ENCODE peak calls at places on chromosomes 7 and 10, in ten cellular contexts. One of them, this sample, is unnamed.

GRCh38 chr10:48940372-48940771 is 732 bp upstream of the LRRC18 start:
- DNase-seq in mucosa of descending colon: no peak
- DNase-seq in fibroblast of lung: no peak
- DNase-seq in type B pancreatic cell: peak; percentile 42
- DNase-seq in neural progenitor cell: no peak
- DNase-seq in right lobe of liver: no peak
- DNase-seq in nephron progenitor cell: no peak
- DNase-seq in foreskin fibroblast: no peak
- DNase-seq in RWPE2: no peak
- DNase-seq in lower leg skin: no peak
- DNase-seq in this sample: no peak

GRCh38 chr10:132571565-132572544 is 34.3 kb downstream of the INPP5A start:
- DNase-seq in lower leg skin: no peak
- DNase-seq in nephron progenitor cell: peak; percentile 43
- DNase-seq in type B pancreatic cell: no peak
- DNase-seq in RWPE2: peak; percentile 90
- DNase-seq in mucosa of descending colon: peak; percentile 82
- DNase-seq in foreskin fibroblast: peak; percentile 47
- DNase-seq in right lobe of liver: peak; percentile 54
- DNase-seq in neural progenitor cell: peak; percentile 49
- DNase-seq in fibroblast of lung: peak; percentile 90
- DNase-seq in this sample: peak; percentile 73

GRCh38 chr10:23294638-23295247 is 49.9 kb downstream of the C10orf67 start:
- DNase-seq in right lobe of liver: no peak
- DNase-seq in neural progenitor cell: peak; percentile 12
- DNase-seq in lower leg skin: no peak
- DNase-seq in nephron progenitor cell: no peak
- DNase-seq in fibroblast of lung: no peak
- DNase-seq in RWPE2: no peak
- DNase-seq in foreskin fibroblast: no peak
- DNase-seq in type B pancreatic cell: no peak
- DNase-seq in mucosa of descending colon: no peak
- DNase-seq in this sample: no peak

GRCh38 chr10:8279598-8279997 is 225.1 kb downstream of the GATA3 start:
- DNase-seq in type B pancreatic cell: no peak
- DNase-seq in nephron progenitor cell: no peak
- DNase-seq in mucosa of descending colon: no peak
- DNase-seq in foreskin fibroblast: no peak
- DNase-seq in fibroblast of lung: peak; percentile 89
- DNase-seq in right lobe of liver: no peak
- DNase-seq in RWPE2: no peak
- DNase-seq in lower leg skin: no peak
- DNase-seq in neural progenitor cell: no peak
- DNase-seq in this sample: no peak

GRCh38 chr10:80617807-80618206 is 80.1 kb downstream of the SH2D4B start:
- DNase-seq in right lobe of liver: peak; percentile 9
- DNase-seq in type B pancreatic cell: peak; percentile 20
- DNase-seq in nephron progenitor cell: no peak
- DNase-seq in lower leg skin: no peak
- DNase-seq in RWPE2: no peak
- DNase-seq in neural progenitor cell: no peak
- DNase-seq in mucosa of descending colon: no peak
- DNase-seq in fibroblast of lung: no peak
- DNase-seq in foreskin fibroblast: no peak
- DNase-seq in this sample: no peak

GRCh38 chr7:94656925-94657731 is 1.2 kb upstream of the SGCE start:
- DNase-seq in nephron progenitor cell: peak; percentile 16
- DNase-seq in foreskin fibroblast: peak; percentile 30
- DNase-seq in right lobe of liver: no peak
- DNase-seq in lower leg skin: no peak
- DNase-seq in mucosa of descending colon: peak; percentile 44
- DNase-seq in type B pancreatic cell: no peak
- DNase-seq in neural progenitor cell: peak; percentile 63
- DNase-seq in fibroblast of lung: peak; percentile 41
- DNase-seq in RWPE2: no peak
- DNase-seq in this sample: no peak

GRCh38 chr7:106418526-106418925 is 133.7 kb upstream of the NAMPT start:
- DNase-seq in nephron progenitor cell: no peak
- DNase-seq in foreskin fibroblast: no peak
- DNase-seq in fibroblast of lung: peak; percentile 91
- DNase-seq in neural progenitor cell: no peak
- DNase-seq in lower leg skin: no peak
- DNase-seq in type B pancreatic cell: no peak
- DNase-seq in RWPE2: no peak
- DNase-seq in right lobe of liver: no peak
- DNase-seq in mucosa of descending colon: no peak
- DNase-seq in this sample: no peak

GRCh38 chr7:83976302-83976701 is 218.3 kb downstream of the SEMA3A start:
- DNase-seq in mucosa of descending colon: no peak
- DNase-seq in fibroblast of lung: peak; percentile 10
- DNase-seq in right lobe of liver: no peak
- DNase-seq in foreskin fibroblast: peak; percentile 26
- DNase-seq in lower leg skin: no peak
- DNase-seq in nephron progenitor cell: peak; percentile 6
- DNase-seq in RWPE2: no peak
- DNase-seq in neural progenitor cell: peak; percentile 34
- DNase-seq in type B pancreatic cell: no peak
- DNase-seq in this sample: no peak

GRCh38 chr7:121076350-121077164 is 88.0 kb downstream of the CPED1 start:
- DNase-seq in fibroblast of lung: peak; percentile 87
- DNase-seq in foreskin fibroblast: peak; percentile 57
- DNase-seq in nephron progenitor cell: no peak
- DNase-seq in neural progenitor cell: no peak
- DNase-seq in right lobe of liver: no peak
- DNase-seq in lower leg skin: no peak
- DNase-seq in RWPE2: no peak
- DNase-seq in type B pancreatic cell: no peak
- DNase-seq in mucosa of descending colon: no peak
- DNase-seq in this sample: no peak

GRCh38 chr10:123154092-123154942 is at the start of gene BUB3:
- DNase-seq in right lobe of liver: peak; percentile 99
- DNase-seq in foreskin fibroblast: peak; percentile 99
- DNase-seq in neural progenitor cell: peak; percentile 100
- DNase-seq in lower leg skin: peak; percentile 99
- DNase-seq in nephron progenitor cell: peak; percentile 91
- DNase-seq in RWPE2: peak; percentile 98
- DNase-seq in type B pancreatic cell: peak; percentile 97
- DNase-seq in fibroblast of lung: peak; percentile 99
- DNase-seq in mucosa of descending colon: peak; percentile 99
- DNase-seq in this sample: peak; percentile 98
- TF ChIP-seq CTCF in right lobe of liver: no peak
- TF ChIP-seq CTCF in foreskin fibroblast: no peak
- TF ChIP-seq CTCF in neural progenitor cell: no peak
- TF ChIP-seq CTCF in lower leg skin: no peak
- TF ChIP-seq CTCF in nephron progenitor cell: no peak
- TF ChIP-seq CTCF in RWPE2: no peak
- TF ChIP-seq CTCF in type B pancreatic cell: peak; percentile 27
- TF ChIP-seq CTCF in fibroblast of lung: peak; percentile 28
- TF ChIP-seq CTCF in mucosa of descending colon: peak; percentile 20
- TF ChIP-seq CTCF in this sample: peak; percentile 46

DNA sequence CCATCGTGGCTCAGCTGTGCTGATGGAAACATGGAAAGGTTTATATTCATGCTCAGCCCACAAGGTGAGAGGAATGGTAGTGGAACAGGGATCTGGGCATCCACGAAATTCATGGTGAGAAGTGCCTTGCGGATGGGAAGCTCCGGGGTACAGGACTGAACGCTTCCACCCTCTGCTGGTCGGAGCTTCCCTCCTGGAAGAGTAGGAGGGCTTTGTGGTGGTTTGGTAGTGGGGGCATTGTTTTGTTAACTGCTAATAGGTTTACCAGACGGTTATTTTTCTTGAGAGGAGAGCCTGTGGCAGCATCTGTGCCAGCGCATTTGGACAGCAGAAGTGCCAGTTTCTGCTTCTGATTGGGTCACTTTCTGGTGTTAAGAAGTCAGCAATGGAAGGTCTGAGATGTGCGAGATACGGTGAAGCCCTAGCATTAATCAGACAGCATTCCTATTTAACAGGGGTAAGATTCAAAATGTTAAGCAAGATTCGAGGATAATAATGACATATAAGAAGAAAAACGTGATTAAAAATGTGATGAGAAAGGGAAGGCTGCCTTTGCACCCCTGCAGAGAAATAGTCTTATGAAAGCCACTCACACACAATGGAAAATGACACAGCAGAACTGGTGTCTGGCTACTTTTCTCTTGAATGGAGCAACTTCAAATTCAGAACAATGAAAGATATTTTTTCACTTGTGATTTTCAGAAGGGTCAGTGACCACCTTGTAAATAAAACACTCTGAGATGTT is 17.7 kb downstream of the ABCA13 start:
- DNase-seq in foreskin fibroblast: no peak
- DNase-seq in fibroblast of lung: peak; percentile 64
- DNase-seq in right lobe of liver: no peak
- DNase-seq in type B pancreatic cell: no peak
- DNase-seq in mucosa of descending colon: no peak
- DNase-seq in lower leg skin: no peak
- DNase-seq in nephron progenitor cell: no peak
- DNase-seq in RWPE2: no peak
- DNase-seq in neural progenitor cell: no peak
- DNase-seq in this sample: no peak
- TF ChIP-seq CTCF in foreskin fibroblast: no peak
- TF ChIP-seq CTCF in fibroblast of lung: no peak
- TF ChIP-seq CTCF in right lobe of liver: no peak
- TF ChIP-seq CTCF in type B pancreatic cell: no peak
- TF ChIP-seq CTCF in mucosa of descending colon: no peak
- TF ChIP-seq CTCF in lower leg skin: no peak
- TF ChIP-seq CTCF in nephron progenitor cell: no peak
- TF ChIP-seq CTCF in RWPE2: no peak
- TF ChIP-seq CTCF in neural progenitor cell: no peak
- TF ChIP-seq CTCF in this sample: no peak

DNA sequence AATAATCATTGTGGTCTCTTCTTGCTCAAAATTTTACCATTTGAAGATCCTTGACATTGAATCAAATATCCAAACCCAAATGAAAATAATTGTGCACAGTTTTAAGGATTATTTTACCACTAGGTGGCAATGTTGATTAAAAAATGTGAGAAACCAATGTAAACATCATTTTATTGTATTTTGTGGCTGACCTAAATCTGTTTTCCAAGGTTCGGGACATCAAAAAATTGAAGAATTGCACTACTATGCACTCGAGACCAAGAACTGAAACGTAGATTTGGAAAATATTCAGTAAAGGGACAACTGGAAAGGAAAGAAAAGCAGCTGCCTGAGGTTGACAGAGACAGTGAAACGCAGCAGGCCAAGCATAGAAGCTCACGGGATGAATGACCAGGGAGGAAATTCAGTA is 259.3 kb downstream of the SNX13 start:
- DNase-seq in neural progenitor cell: peak; percentile 11
- DNase-seq in fibroblast of lung: no peak
- DNase-seq in mucosa of descending colon: no peak
- DNase-seq in type B pancreatic cell: no peak
- DNase-seq in foreskin fibroblast: no peak
- DNase-seq in lower leg skin: no peak
- DNase-seq in right lobe of liver: no peak
- DNase-seq in nephron progenitor cell: no peak
- DNase-seq in RWPE2: no peak
- DNase-seq in this sample: no peak
- TF ChIP-seq CTCF in neural progenitor cell: peak; percentile 62
- TF ChIP-seq CTCF in fibroblast of lung: peak; percentile 29
- TF ChIP-seq CTCF in mucosa of descending colon: no peak
- TF ChIP-seq CTCF in type B pancreatic cell: peak; percentile 73
- TF ChIP-seq CTCF in foreskin fibroblast: no peak
- TF ChIP-seq CTCF in lower leg skin: no peak
- TF ChIP-seq CTCF in right lobe of liver: peak; percentile 39
- TF ChIP-seq CTCF in nephron progenitor cell: peak; percentile 36
- TF ChIP-seq CTCF in RWPE2: peak; percentile 78
- TF ChIP-seq CTCF in this sample: peak; percentile 83

DNA sequence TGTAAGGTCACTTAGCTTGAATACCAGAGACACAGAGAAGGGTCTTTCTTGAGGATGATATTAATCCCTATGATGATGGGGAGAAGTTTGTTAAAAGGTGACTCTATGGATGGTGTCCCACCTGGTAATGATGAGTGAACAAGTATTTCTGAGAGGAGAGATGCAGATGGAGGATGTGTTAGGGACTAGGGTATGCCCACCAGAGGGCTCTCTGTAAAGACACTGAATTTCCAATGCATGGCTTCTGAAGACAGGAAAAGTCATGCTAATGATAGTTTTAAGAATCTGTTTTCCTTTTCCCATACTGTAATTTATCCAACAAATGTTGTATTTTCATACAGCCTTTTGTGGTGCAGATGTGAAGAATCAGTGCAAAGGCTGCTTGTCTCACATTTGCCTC is 1250.9 kb upstream of the CELF2 start:
- DNase-seq in mucosa of descending colon: no peak
- DNase-seq in fibroblast of lung: no peak
- DNase-seq in lower leg skin: no peak
- DNase-seq in right lobe of liver: no peak
- DNase-seq in nephron progenitor cell: no peak
- DNase-seq in neural progenitor cell: no peak
- DNase-seq in RWPE2: no peak
- DNase-seq in type B pancreatic cell: no peak
- DNase-seq in foreskin fibroblast: no peak
- DNase-seq in this sample: no peak
- TF ChIP-seq CTCF in mucosa of descending colon: no peak
- TF ChIP-seq CTCF in fibroblast of lung: no peak
- TF ChIP-seq CTCF in lower leg skin: no peak
- TF ChIP-seq CTCF in right lobe of liver: no peak
- TF ChIP-seq CTCF in nephron progenitor cell: no peak
- TF ChIP-seq CTCF in neural progenitor cell: peak; percentile 37
- TF ChIP-seq CTCF in RWPE2: peak; percentile 10
- TF ChIP-seq CTCF in type B pancreatic cell: no peak
- TF ChIP-seq CTCF in foreskin fibroblast: no peak
- TF ChIP-seq CTCF in this sample: peak; percentile 35

DNA sequence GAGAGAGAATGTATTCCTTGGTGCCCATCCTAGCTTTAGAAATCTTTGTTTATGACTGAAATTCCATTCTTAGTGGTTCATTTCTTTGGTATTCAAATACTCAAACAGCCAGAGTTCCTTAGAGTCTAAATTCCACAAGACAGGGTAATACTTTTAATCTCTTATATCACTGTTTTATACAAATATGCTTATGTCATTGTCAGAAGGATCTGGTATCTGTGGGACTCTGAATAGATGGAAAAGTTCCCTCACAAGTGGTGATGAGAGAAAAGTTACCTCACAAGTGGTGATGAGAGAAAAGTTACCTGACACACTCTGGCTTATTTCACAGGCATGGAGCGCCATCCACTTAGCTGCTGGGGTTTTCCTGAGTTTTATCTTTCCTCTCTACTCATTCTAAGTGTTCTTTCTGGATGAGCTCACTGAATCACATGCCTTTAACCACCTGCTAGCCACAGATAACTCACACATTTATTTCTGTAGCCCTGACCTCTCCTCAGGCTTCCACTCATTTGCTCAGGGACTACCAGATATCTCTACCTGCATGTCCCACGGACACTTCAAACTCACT is 784.0 kb downstream of the SUGCT start:
- DNase-seq in mucosa of descending colon: no peak
- DNase-seq in fibroblast of lung: peak; percentile 95
- DNase-seq in RWPE2: no peak
- DNase-seq in right lobe of liver: no peak
- DNase-seq in lower leg skin: no peak
- DNase-seq in type B pancreatic cell: no peak
- DNase-seq in neural progenitor cell: no peak
- DNase-seq in foreskin fibroblast: peak; percentile 30
- DNase-seq in nephron progenitor cell: no peak
- DNase-seq in this sample: no peak
- TF ChIP-seq CTCF in mucosa of descending colon: no peak
- TF ChIP-seq CTCF in fibroblast of lung: no peak
- TF ChIP-seq CTCF in RWPE2: no peak
- TF ChIP-seq CTCF in right lobe of liver: no peak
- TF ChIP-seq CTCF in lower leg skin: no peak
- TF ChIP-seq CTCF in type B pancreatic cell: no peak
- TF ChIP-seq CTCF in neural progenitor cell: no peak
- TF ChIP-seq CTCF in foreskin fibroblast: no peak
- TF ChIP-seq CTCF in nephron progenitor cell: no peak
- TF ChIP-seq CTCF in this sample: peak; percentile 18

GRCh38 chr7:148020679-148021078 is 569.9 kb upstream of the C7orf33 start:
- DNase-seq in lower leg skin: no peak
- DNase-seq in fibroblast of lung: no peak
- DNase-seq in foreskin fibroblast: no peak
- DNase-seq in nephron progenitor cell: no peak
- DNase-seq in type B pancreatic cell: no peak
- DNase-seq in mucosa of descending colon: no peak
- DNase-seq in neural progenitor cell: peak; percentile 53
- DNase-seq in right lobe of liver: no peak
- DNase-seq in RWPE2: no peak
- DNase-seq in this sample: no peak
- TF ChIP-seq CTCF in lower leg skin: no peak
- TF ChIP-seq CTCF in fibroblast of lung: no peak
- TF ChIP-seq CTCF in foreskin fibroblast: no peak
- TF ChIP-seq CTCF in nephron progenitor cell: no peak
- TF ChIP-seq CTCF in type B pancreatic cell: no peak
- TF ChIP-seq CTCF in mucosa of descending colon: no peak
- TF ChIP-seq CTCF in neural progenitor cell: no peak
- TF ChIP-seq CTCF in right lobe of liver: no peak
- TF ChIP-seq CTCF in RWPE2: no peak
- TF ChIP-seq CTCF in this sample: no peak